ENCODE peak calls at places on chromosomes 5 and 9, in five cellular contexts. C is stomach, K is cardiac muscle cell, A is fibroblast of lung, X is fibroblast of villous mesenchyme. P is an unnamed sample.

GRCh38 chr5:180640301-180640764 is 9.1 kb downstream of the FLT4 start:
- DNase-seq in C (no peak), X (no peak), K (no peak), A (no peak), P (no peak)

GRCh38 chr5:10467281-10468198 is 25.9 kb downstream of the ROPN1L start:
- DNase-seq in A (peak), X (peak), C (no peak), K (no peak), P (peak)

GRCh38 chr9:89902450-89902849 is 297.6 kb downstream of the GADD45G start:
- DNase-seq in K (no peak), A (peak), C (no peak), X (no peak), P (no peak)

GRCh38 chr5:139955616-139956283 is 87.3 kb downstream of the NRG2 start:
- DNase-seq in X (no peak), C (no peak), K (peak), A (no peak), P (no peak)

GRCh38 chr9:112831281-112831851 is 59.3 kb downstream of the SLC46A2 start:
- DNase-seq in K (no peak), A (no peak), C (peak), X (no peak), P (no peak)

GRCh38 chr5:502325-503079 is 21.7 kb downstream of the SLC9A3 start:
- DNase-seq in A (no peak), K (no peak), C (no peak), X (no peak), P (no peak)

GRCh38 chr5:60541980-60542379 is 158.0 kb downstream of the DEPDC1B start:
- DNase-seq in X (peak), A (peak), K (no peak), C (no peak), P (peak)

GRCh38 chr9:102428305-102428704 is 566.8 kb upstream of the CYLC2 start:
- DNase-seq in A (no peak), K (no peak), X (no peak), C (no peak), P (no peak)

GRCh38 chr5:177980776-177981175 is 15.3 kb downstream of the PROP1 start:
- DNase-seq in K (peak), A (peak), C (no peak), X (no peak), P (no peak)

GRCh38 chr5:128236334-128236733 is 152.8 kb downstream of the SLC12A2 start:
- DNase-seq in A (no peak), K (no peak), C (no peak), X (no peak), P (no peak)

GRCh38 chr9:82148849-82149544 is 160.4 kb downstream of the SPATA31D1 start:
- DNase-seq in A (peak), C (no peak), X (peak), K (peak), P (no peak)

GRCh38 chr5:106843812-106844416 is 826.8 kb downstream of the EFNA5 start:
- DNase-seq in C (no peak), K (no peak), X (no peak), A (peak), P (peak)

GRCh38 chr9:21564186-21564585 is 82.1 kb upstream of the IFNE start:
- DNase-seq in C (no peak), X (no peak), K (no peak), A (no peak), P (no peak)

GRCh38 chr5:150640311-150641005 is at the start of gene SYNPO:
- DNase-seq in K (no peak), A (peak), C (peak), X (peak), P (peak)

GRCh38 chr9:88533951-88534455 is 975 bp upstream of the NXNL2 start:
- DNase-seq in C (peak), X (peak), A (peak), K (peak), P (no peak)

GRCh38 chr5:3584724-3585531 is 10.7 kb upstream of the IRX1 start:
- DNase-seq in X (no peak), A (no peak), K (peak), C (no peak), P (no peak)

GRCh38 chr5:50800410-50800809 is 134.0 kb downstream of the PARP8 start:
- DNase-seq in C (no peak), A (no peak), X (no peak), K (no peak), P (no peak)

GRCh38 chr5:50799596-50799995 is 133.2 kb downstream of the PARP8 start:
- DNase-seq in C (no peak), K (no peak), A (no peak), X (no peak), P (no peak)

GRCh38 chr5:50791813-50792212 is 125.4 kb downstream of the PARP8 start:
- DNase-seq in A (no peak), X (no peak), C (no peak), K (no peak), P (no peak)

GRCh38 chr5:50792845-50793244 is 126.4 kb downstream of the PARP8 start:
- DNase-seq in X (no peak), C (no peak), K (no peak), A (no peak), P (no peak)

GRCh38 chr5:50794812-50795211 is 128.4 kb downstream of the PARP8 start:
- DNase-seq in C (no peak), X (no peak), K (no peak), A (no peak), P (no peak)
- TF ChIP-seq CTCF in C (no peak), X (no peak), K (no peak), A (no peak), P (no peak)

GRCh38 chr5:165031361-165031760 is 1525.9 kb downstream of the MAT2B start:
- DNase-seq in A (no peak), C (no peak), X (no peak), K (no peak), P (no peak)

GRCh38 chr5:165026971-165027370 is 1521.6 kb downstream of the MAT2B start:
- DNase-seq in A (no peak), X (no peak), K (no peak), C (no peak), P (no peak)

DNA sequence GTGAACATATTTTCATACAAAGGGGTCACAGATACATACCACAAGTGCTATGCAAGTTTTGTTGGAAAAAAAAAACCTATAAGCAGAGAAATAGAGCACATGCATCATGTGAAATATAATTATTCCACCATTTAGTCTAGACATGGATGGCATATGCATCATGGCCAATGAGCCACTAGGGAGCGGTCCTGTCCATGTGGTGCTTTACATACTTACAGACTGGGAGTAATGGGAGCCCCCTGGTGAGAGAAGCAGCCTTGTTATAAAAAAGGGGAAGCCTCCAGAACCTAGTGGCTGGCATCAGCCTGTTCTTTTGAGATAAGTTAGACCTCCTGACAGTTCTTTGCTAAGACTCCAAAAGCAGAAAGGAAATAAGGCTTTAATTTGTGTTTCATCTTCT is 1524.1 kb downstream of the MAT2B start:
- DNase-seq in K (peak), X (peak), C (no peak), A (peak), P (no peak)
- TF ChIP-seq CTCF in K (no peak), X (peak), C (peak), A (no peak), P (peak)

GRCh38 chr5:137035480-137035878 is 463.6 kb downstream of the SPOCK1 start:
- DNase-seq in A (peak), K (no peak), X (no peak), C (no peak), P (no peak)
- TF ChIP-seq CTCF in A (no peak), K (no peak), X (no peak), C (no peak), P (no peak)

GRCh38 chr5:76041863-76042262 is 41.3 kb upstream of the SV2C start:
- DNase-seq in C (no peak), A (no peak), X (no peak), K (peak), P (no peak)
- TF ChIP-seq CTCF in C (no peak), A (no peak), X (no peak), K (no peak), P (no peak)

DNA sequence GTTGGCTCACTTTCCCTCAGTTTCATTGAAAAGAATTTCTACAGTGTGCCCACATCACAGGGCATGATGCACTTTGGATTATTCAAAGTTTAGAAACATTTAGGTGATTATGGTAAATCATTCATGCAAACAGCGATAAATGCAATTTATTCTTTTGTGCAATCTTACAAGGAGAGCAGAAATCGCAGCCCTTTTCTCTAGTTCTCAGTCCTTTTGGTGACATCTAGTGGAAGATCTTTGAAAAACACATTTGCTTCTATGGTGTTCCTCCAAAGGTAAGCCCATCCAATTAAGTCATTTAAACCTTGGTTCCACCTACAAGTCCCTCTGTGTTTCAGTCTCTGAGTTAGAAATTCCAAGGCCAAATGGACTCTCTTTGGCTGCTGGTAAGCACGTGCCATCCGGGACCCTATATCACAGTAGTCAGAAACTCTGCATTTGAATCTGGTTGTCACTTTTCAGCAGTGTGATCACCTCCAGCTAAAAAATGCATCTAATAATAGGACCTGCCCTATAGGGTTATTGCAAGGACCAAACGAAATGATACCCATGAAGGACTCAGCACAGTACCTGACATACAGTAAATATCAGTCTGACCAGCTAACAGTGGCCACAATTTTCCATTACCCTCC is 66.4 kb downstream of the MACROH2A1 start:
- DNase-seq in K (peak), X (peak), C (no peak), A (peak), P (peak)
- TF ChIP-seq CTCF in K (peak), X (peak), C (peak), A (peak), P (peak)

DNA sequence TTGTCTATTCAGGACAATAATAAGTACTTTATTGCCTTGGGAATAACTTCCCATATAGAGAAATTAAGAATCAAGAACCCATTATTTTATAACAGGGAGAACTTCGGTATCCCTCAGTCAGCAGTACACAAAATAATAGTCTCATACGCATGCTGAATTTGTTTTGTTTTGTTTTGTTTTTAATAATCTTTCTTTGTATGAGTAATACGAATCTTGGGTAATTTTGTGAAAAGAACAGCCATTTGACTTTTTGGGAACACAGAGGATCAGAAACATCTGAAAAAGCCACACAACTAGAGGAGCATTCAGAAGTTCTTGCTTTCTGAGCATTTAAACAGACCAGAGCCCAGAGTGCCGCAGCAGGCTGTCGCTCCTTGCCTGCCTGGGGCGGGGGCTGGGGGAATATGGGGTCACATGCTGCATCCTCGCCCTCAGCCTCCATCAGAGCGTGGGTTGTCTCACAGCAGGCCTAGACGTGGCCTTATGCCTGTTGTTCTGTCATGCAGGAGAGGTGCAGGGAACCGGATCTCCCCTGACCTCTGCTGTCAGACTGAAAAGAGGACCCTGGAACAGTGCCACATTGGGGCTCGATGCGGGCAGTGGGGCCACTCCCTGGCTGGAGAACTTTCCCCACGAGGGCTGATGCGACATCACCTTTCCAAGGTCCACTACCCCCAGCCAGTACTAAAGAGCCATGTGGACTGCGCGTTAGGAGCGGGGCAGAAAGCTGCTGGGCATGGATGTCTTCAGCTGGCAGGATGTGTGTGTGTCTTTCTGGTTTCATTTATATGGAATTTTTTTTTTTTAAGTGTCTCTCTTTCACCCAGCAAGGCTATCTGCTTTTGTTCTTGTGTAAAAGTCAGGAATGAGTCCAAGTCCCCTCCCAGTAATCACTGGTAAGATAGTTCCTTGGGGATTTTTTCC is 133.4 kb upstream of the OTULINL start:
- DNase-seq in X (peak), K (peak), C (no peak), A (peak), P (peak)
- TF ChIP-seq CTCF in X (no peak), K (no peak), C (no peak), A (no peak), P (no peak)

P was measured in epithelial cell of proximal tubule.